ENCODE peak calls at places on chromosomes 16 and 17, in nine cellular contexts. M, T, P, X, G, S, I, F and W are unnamed samples.

GRCh38 chr17:77394540-77395295 is 253.9 kb downstream of the SEC14L1 start:
- DNase-seq in M (no peak), T (no peak), P (no peak), X (no peak), G (no peak), S (no peak), I (no peak), F (no peak), W (no peak)

GRCh38 chr16:13906426-13907089 is 13.4 kb upstream of the ERCC4 start:
- DNase-seq in M (no peak), T (no peak), P (no peak), X (peak), G (no peak), S (no peak), I (no peak), F (no peak), W (no peak)

GRCh38 chr16:85396879-85397871 is 215.9 kb upstream of the GSE1 start:
- DNase-seq in M (no peak), T (peak), P (no peak), X (peak), G (no peak), S (no peak), I (peak), F (peak), W (no peak)

GRCh38 chr17:41010421-41010820 is 1.5 kb upstream of the KRTAP3-1 start:
- DNase-seq in M (no peak), T (no peak), P (no peak), X (no peak), G (no peak), S (no peak), I (no peak), F (no peak), W (no peak)

GRCh38 chr17:40326014-40326831 is 17.2 kb downstream of the RARA start:
- DNase-seq in M (no peak), T (peak), P (no peak), X (peak), G (peak), S (peak), I (no peak), F (no peak), W (no peak)

GRCh38 chr16:17515421-17516210 is 44.9 kb upstream of the XYLT1 start:
- DNase-seq in M (no peak), T (peak), P (no peak), X (no peak), G (no peak), S (no peak), I (no peak), F (no peak), W (no peak)

GRCh38 chr17:74176546-74177001 is 26.9 kb upstream of the RPL38 start:
- DNase-seq in M (peak), T (peak), P (peak), X (peak), G (peak), S (no peak), I (peak), F (peak), W (peak)

GRCh38 chr17:78748048-78748729 is 33.9 kb downstream of the CYTH1 start:
- DNase-seq in M (no peak), T (no peak), P (no peak), X (peak), G (no peak), S (no peak), I (no peak), F (no peak), W (no peak)

GRCh38 chr17:62724398-62725146 is 83.5 kb downstream of the MARCHF10 start:
- DNase-seq in M (no peak), T (no peak), P (peak), X (peak), G (no peak), S (no peak), I (no peak), F (no peak), W (no peak)

GRCh38 chr16:29825145-29826044 is 5.1 kb downstream of the MVP start:
- DNase-seq in M (no peak), T (peak), P (no peak), X (no peak), G (no peak), S (no peak), I (no peak), F (peak), W (no peak)

GRCh38 chr16:70523013-70523620 is at the start of gene COG4:
- DNase-seq in M (peak), T (peak), P (peak), X (peak), G (peak), S (peak), I (peak), F (peak), W (peak)

GRCh38 chr16:65176603-65177002 is 54.7 kb upstream of the CDH11 start:
- DNase-seq in M (no peak), T (no peak), P (no peak), X (no peak), G (no peak), S (no peak), I (no peak), F (peak), W (no peak)

GRCh38 chr16:31411024-31411845 is 16.9 kb downstream of the COX6A2 start:
- DNase-seq in M (no peak), T (no peak), P (no peak), X (no peak), G (no peak), S (no peak), I (no peak), F (no peak), W (no peak)

GRCh38 chr16:303760-304505 is 21.0 kb downstream of the PDIA2 start:
- DNase-seq in M (no peak), T (no peak), P (no peak), X (no peak), G (peak), S (no peak), I (no peak), F (peak), W (no peak)

GRCh38 chr17:49926886-49927285 is 42.1 kb upstream of the DLX4 start:
- DNase-seq in M (no peak), T (no peak), P (no peak), X (no peak), G (no peak), S (no peak), I (no peak), F (no peak), W (no peak)